ENCODE peak calls at places on chromosomes 11 and 22, in four cellular contexts. V, J, X and A are unnamed samples.

GRCh38 chr22:44807915-44808690 is 55.7 kb downstream of the ARHGAP8 start:
- DNase-seq in V (peak), J (peak), X (no peak), A (peak)

GRCh38 chr11:8098361-8098760 is 17.4 kb downstream of the TUB start:
- DNase-seq in V (no peak), J (no peak), X (no peak), A (no peak)

GRCh38 chr22:44031111-44031963 is 7.2 kb downstream of the PARVB start:
- DNase-seq in V (peak), J (no peak), X (no peak), A (no peak)

GRCh38 chr22:42343551-42344081 is 73.2 kb upstream of the TCF20 start:
- DNase-seq in V (peak), J (no peak), X (no peak), A (no peak)

GRCh38 chr22:42760806-42761565 is 40.3 kb upstream of the A4GALT start:
- DNase-seq in V (no peak), J (no peak), X (no peak), A (no peak)

GRCh38 chr11:69278091-69278867 is 15.7 kb upstream of the MYEOV start:
- DNase-seq in V (no peak), J (no peak), X (no peak), A (no peak)

GRCh38 chr11:23226331-23226909 is 366.1 kb upstream of the CCDC179 start:
- DNase-seq in V (no peak), J (no peak), X (no peak), A (no peak)

GRCh38 chr22:23272371-23272770 is 92.1 kb downstream of the BCR start:
- DNase-seq in V (peak), J (no peak), X (no peak), A (no peak)

GRCh38 chr22:19900707-19901436 is 40.7 kb upstream of the COMT start:
- DNase-seq in V (no peak), J (no peak), X (no peak), A (no peak)

GRCh38 chr11:92500463-92500862 is 275.8 kb downstream of the FAT3 start:
- DNase-seq in V (no peak), J (no peak), X (no peak), A (no peak)

GRCh38 chr11:33912405-33913361 is 20.8 kb upstream of the LMO2 start:
- DNase-seq in V (peak), J (no peak), X (peak), A (no peak)

GRCh38 chr11:21806982-21807749 is 385.7 kb upstream of the ANO5 start:
- DNase-seq in V (no peak), J (no peak), X (no peak), A (no peak)

GRCh38 chr11:12812849-12813248 is 138.6 kb downstream of the TEAD1 start:
- DNase-seq in V (peak), J (no peak), X (no peak), A (no peak)

GRCh38 chr11:2912498-2912897 is 16.7 kb downstream of the PHLDA2 start:
- DNase-seq in V (peak), J (peak), X (no peak), A (no peak)

GRCh38 chr22:44587004-44587793 is 89.2 kb upstream of the RTL6 start:
- DNase-seq in V (no peak), J (no peak), X (no peak), A (no peak)

GRCh38 chr11:120013325-120014250 is 124.3 kb downstream of the TRIM29 start:
- DNase-seq in V (peak), J (peak), X (no peak), A (peak)

GRCh38 chr11:64352099-64353005 is 6.6 kb upstream of the RPS6KA4 start:
- DNase-seq in V (no peak), J (no peak), X (no peak), A (no peak)

GRCh38 chr11:1917523-1918435 is 1.7 kb upstream of the TNNT3 start:
- DNase-seq in V (no peak), J (no peak), X (no peak), A (peak)

GRCh38 chr11:67118801-67119576 is at the start of gene KDM2A:
- DNase-seq in V (peak), J (peak), X (peak), A (peak)

GRCh38 chr11:129278586-129279319 is 86.6 kb upstream of the ARHGAP32 start:
- DNase-seq in V (no peak), J (no peak), X (no peak), A (peak)

GRCh38 chr11:11748706-11749365 is 92.9 kb upstream of the USP47 start:
- DNase-seq in V (no peak), J (no peak), X (no peak), A (no peak)

GRCh38 chr11:14259186-14259784 is 99.7 kb downstream of the RRAS2 start:
- DNase-seq in V (no peak), J (no peak), X (no peak), A (peak)

GRCh38 chr22:44666207-44666585 is 35.8 kb upstream of the PRR5 start:
- DNase-seq in V (no peak), J (no peak), X (no peak), A (no peak)

GRCh38 chr11:74278721-74279148 is 32.7 kb downstream of the P4HA3 start:
- DNase-seq in V (no peak), J (no peak), X (no peak), A (no peak)

GRCh38 chr22:33584152-33584551 is 336.1 kb downstream of the LARGE1 start:
- DNase-seq in V (no peak), J (no peak), X (no peak), A (no peak)

GRCh38 chr22:36234919-36235318 is 4.4 kb downstream of the APOL2 start:
- DNase-seq in V (no peak), J (no peak), X (no peak), A (no peak)

GRCh38 chr22:48595511-48595905 is 1232.2 kb downstream of the BRD1 start:
- DNase-seq in V (no peak), J (no peak), X (no peak), A (no peak)

GRCh38 chr22:46749682-46750529 is 11.9 kb upstream of the CERK start:
- DNase-seq in V (no peak), J (no peak), X (no peak), A (no peak)

GRCh38 chr11:91813263-91813662 is 411.4 kb upstream of the FAT3 start:
- DNase-seq in V (no peak), J (no peak), X (no peak), A (no peak)

GRCh38 chr11:101003468-101003867 is 126.1 kb downstream of the PGR start:
- DNase-seq in V (no peak), J (peak), X (no peak), A (no peak)

GRCh38 chr11:16759857-16760256 is 21.4 kb downstream of the C11orf58 start:
- DNase-seq in V (no peak), J (no peak), X (no peak), A (no peak)

GRCh38 chr11:57269580-57270021 is 32.6 kb upstream of the APLNR start:
- DNase-seq in V (no peak), J (no peak), X (no peak), A (no peak)

GRCh38 chr11:120011836-120012235 is 126.1 kb downstream of the TRIM29 start:
- DNase-seq in V (no peak), J (no peak), X (no peak), A (no peak)

GRCh38 chr22:49523374-49524008 is 304.2 kb downstream of the BRD1 start:
- DNase-seq in V (no peak), J (no peak), X (no peak), A (no peak)

GRCh38 chr11:89626366-89626765 is 83.7 kb upstream of the TRIM77 start:
- DNase-seq in V (no peak), J (no peak), X (no peak), A (no peak)

GRCh38 chr11:135004495-135004894 is 592.5 kb upstream of the B3GAT1 start:
- DNase-seq in V (no peak), J (no peak), X (no peak), A (no peak)

GRCh38 chr11:59201376-59201775 is 11.4 kb downstream of the MPEG1 start:
- DNase-seq in V (peak), J (peak), X (no peak), A (peak)

DNA sequence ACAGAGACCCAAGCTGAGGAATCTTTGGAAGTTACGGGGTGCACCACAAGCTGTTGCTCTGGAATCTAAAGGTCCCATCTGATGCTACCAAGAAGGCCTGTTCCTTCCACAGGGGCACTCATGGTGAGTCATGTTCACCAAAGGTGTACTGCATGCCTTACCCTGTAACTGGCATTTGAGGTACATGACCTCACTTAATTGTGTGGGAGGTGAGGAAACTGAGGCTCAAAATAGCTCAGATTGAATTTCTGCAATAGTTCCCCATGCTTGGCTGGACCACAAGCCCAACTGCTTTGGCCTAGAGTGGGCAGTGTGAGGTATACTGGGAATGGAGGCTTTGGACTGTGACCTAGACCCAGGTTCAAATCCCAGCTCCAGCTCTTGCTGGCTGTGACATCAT is 8.2 kb downstream of the MTFP1 start:
- DNase-seq in V (no peak), J (no peak), X (no peak), A (no peak)
- TF ChIP-seq ATF3 in V (no peak), J (no peak), X (no peak), A (no peak)

GRCh38 chr11:79440451-79441158 is at the start of gene TENM4:
- DNase-seq in V (no peak), J (no peak), X (no peak), A (peak)

GRCh38 chr11:79439430-79439892 is 1.4 kb downstream of the TENM4 start:
- DNase-seq in V (no peak), J (no peak), X (no peak), A (no peak)

GRCh38 chr11:79438631-79439429 is 2.0 kb downstream of the TENM4 start:
- DNase-seq in V (no peak), J (no peak), X (no peak), A (peak)

GRCh38 chr11:79439893-79440450 is 858 bp downstream of the TENM4 start:
- DNase-seq in V (no peak), J (no peak), X (no peak), A (peak)

GRCh38 chr11:79441159-79441875 is 487 bp upstream of the TENM4 start:
- DNase-seq in V (no peak), J (no peak), X (no peak), A (no peak)
- TF ChIP-seq NR2C2 in V (no peak), J (no peak), X (no peak), A (no peak)

GRCh38 chr11:77820565-77821348 is at the start of the genes AAMDC and RSF1:
- DNase-seq in V (peak), J (peak), X (peak), A (peak)

GRCh38 chr11:77823775-77824174 is 2.8 kb downstream of the AAMDC start:
- DNase-seq in V (no peak), J (peak), X (no peak), A (no peak)

GRCh38 chr11:77821349-77821851 is 456 bp downstream of the AAMDC start:
- DNase-seq in V (peak), J (peak), X (no peak), A (no peak)

GRCh38 chr11:77819411-77819920 is 1.1 kb downstream of the RSF1 start:
- DNase-seq in V (peak), J (peak), X (peak), A (peak)

DNA sequence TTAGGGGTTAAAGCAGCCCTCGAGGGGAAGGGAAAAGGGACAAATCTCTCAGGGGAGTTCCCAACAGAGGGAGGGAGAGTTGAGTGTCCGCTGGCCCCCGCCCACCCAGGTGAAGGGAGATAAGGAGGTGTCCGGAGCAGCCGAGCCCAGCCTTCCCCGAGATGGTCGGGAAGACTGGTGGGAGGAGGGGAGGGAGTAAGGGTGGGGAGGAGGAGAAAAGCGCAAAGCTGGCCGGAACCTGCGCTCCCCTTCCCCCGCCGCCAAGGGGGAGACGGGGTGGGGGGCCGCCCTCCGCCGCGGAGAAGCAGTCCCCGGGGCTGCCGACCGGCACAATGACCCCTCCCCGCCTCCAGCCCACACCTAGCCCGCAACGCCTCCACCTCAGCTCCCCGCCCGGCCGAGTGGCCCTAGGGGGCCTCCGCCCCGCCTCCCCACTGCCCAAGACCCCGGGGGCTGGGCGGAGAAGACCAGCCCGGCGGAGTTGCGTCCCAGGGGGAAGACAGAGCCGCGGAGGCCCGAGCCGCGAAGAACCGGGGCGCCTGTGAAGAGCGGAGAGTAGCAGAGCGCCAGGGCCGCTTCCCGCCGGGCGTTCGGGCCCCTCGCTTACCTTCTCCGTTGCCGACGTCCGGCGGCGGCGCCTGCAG is 479 bp downstream of the RSF1 start:
- DNase-seq in V (peak), J (peak), X (no peak), A (peak)
- TF ChIP-seq ATF3 in V (no peak), J (no peak), X (no peak), A (no peak)

GRCh38 chr22:40240671-40241070 is 62.9 kb downstream of the TNRC6B start:
- DNase-seq in V (no peak), J (no peak), X (no peak), A (no peak)
- TF ChIP-seq NR2C2 in V (no peak), J (no peak), X (no peak), A (no peak)

GRCh38 chr11:72330131-72330727 is 86.3 kb upstream of the PHOX2A start:
- DNase-seq in V (no peak), J (no peak), X (no peak), A (no peak)

GRCh38 chr11:72334651-72335050 is 90.7 kb upstream of the PHOX2A start:
- DNase-seq in V (no peak), J (no peak), X (no peak), A (no peak)

GRCh38 chr11:72336163-72336562 is 92.2 kb upstream of the PHOX2A start:
- DNase-seq in V (peak), J (no peak), X (no peak), A (no peak)

GRCh38 chr11:72331761-72332160 is 87.8 kb upstream of the PHOX2A start:
- DNase-seq in V (no peak), J (no peak), X (no peak), A (no peak)

DNA sequence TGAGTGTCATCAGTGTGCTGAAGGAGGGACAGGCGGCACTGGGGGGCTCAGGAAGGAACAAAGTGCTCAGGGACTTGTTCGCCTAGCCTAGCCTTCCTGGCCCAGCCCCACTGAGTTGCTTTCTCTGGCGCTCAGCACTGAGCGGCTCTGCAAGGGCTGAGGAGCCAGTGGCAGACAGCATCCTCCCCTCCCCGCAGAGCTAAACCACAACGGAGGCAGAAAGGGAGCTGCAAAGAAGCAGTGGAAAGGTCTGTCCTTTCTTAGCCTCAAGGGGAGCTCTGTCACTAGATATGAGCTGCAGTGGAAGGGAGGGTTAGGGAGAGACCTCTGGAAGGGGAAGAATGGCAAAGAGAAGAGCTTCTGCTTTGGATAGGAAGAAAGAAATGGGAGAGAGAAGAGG is 89.7 kb upstream of the PHOX2A start:
- DNase-seq in V (peak), J (no peak), X (no peak), A (peak)
- TF ChIP-seq ATF3 in V (no peak), J (no peak), X (no peak), A (no peak)

DNA sequence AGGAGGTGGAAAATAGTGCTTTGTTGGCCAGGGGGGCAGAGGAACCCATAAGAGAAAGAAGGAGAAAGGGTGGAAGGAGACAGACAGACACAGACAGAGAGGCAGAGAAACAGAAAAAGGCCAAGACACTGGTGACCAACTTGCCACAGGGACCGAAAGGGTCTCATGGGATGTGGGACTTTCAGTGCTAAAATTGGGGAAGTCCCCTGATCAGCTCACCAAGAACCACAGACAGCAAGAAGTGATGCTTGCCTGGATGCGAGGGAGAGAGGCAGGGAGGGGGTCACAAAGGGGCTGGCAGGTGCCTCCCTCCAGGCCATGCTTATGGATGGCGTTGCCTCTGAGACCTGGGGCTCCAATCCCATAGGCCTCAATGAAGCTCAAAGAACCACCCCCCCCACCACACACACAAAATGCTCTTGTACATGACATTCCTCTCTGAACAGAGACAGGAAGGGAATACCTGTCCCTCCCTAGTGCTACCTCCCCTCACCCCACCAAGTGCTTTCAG is 413.4 kb downstream of the MN1 start:
- DNase-seq in V (no peak), J (no peak), X (no peak), A (no peak)
- TF ChIP-seq NR2C2 in V (no peak), J (no peak), X (no peak), A (no peak)

GRCh38 chr11:107859459-107860239 is 1.1 kb upstream of the SLC35F2 start:
- DNase-seq in V (peak), J (no peak), X (peak), A (peak)

GRCh38 chr11:107857550-107858216 is 904 bp downstream of the SLC35F2 start:
- DNase-seq in V (peak), J (no peak), X (no peak), A (no peak)

GRCh38 chr11:107858217-107859070 is at the start of gene SLC35F2:
- DNase-seq in V (peak), J (peak), X (peak), A (peak)

GRCh38 chr11:107856981-107857517 is 1.5 kb downstream of the SLC35F2 start:
- DNase-seq in V (peak), J (no peak), X (no peak), A (no peak)

GRCh38 chr11:107856180-107856980 is 2.2 kb downstream of the SLC35F2 start:
- DNase-seq in V (peak), J (no peak), X (no peak), A (no peak)
- TF ChIP-seq ATF3 in V (no peak), J (no peak), X (no peak), A (no peak)

GRCh38 chr11:60766547-60766946 is 9.9 kb downstream of the MS4A15 start:
- DNase-seq in V (no peak), J (no peak), X (no peak), A (no peak)

GRCh38 chr11:60763692-60764369 is 7.2 kb downstream of the MS4A15 start:
- DNase-seq in V (no peak), J (no peak), X (peak), A (no peak)

GRCh38 chr11:60765355-60765754 is 8.7 kb downstream of the MS4A15 start:
- DNase-seq in V (no peak), J (no peak), X (peak), A (no peak)

GRCh38 chr11:60762851-60763691 is 6.4 kb downstream of the MS4A15 start:
- DNase-seq in V (peak), J (peak), X (peak), A (no peak)

GRCh38 chr11:60764879-60765278 is 8.2 kb downstream of the MS4A15 start:
- DNase-seq in V (no peak), J (no peak), X (peak), A (no peak)
- TF ChIP-seq NR2C2 in V (no peak), J (no peak), X (no peak), A (no peak)